ENCODE peak calls at places on chromosomes 16 and 17, in seven cellular contexts. K, H, Y, C, U, P and X are unnamed samples.

GRCh38 chr16:81350306-81350615 is 35.5 kb downstream of the GAN start:
- DNase-seq in C (no peak), Y (peak; percentile 10), U (no peak), H (no peak), K (peak; percentile 2), P (no peak), X (peak; percentile 9)

GRCh38 chr17:6461246-6461645 is 17.0 kb downstream of the PIMREG start:
- DNase-seq in U (no peak), K (no peak), Y (no peak), P (no peak), H (no peak), C (no peak), X (no peak)

GRCh38 chr17:56125830-56126819 is 27.1 kb upstream of the ANKFN1 start:
- DNase-seq in Y (peak; percentile 74), P (peak; percentile 59), H (peak; percentile 37), C (peak; percentile 41), U (no peak), K (peak; percentile 11), X (peak; percentile 74)

GRCh38 chr17:46818319-46818928 is at the start of gene WNT3:
- DNase-seq in U (no peak), C (no peak), K (no peak), H (no peak), Y (peak; percentile 97), P (peak; percentile 97), X (no peak)

GRCh38 chr16:19994771-19995170 is 78.9 kb downstream of the GPR139 start:
- DNase-seq in U (no peak), Y (no peak), P (no peak), H (no peak), C (no peak), K (no peak), X (no peak)

GRCh38 chr17:33057564-33057963 is 65.9 kb downstream of the SPACA3 start:
- DNase-seq in P (no peak), U (no peak), H (no peak), Y (peak; percentile 22), K (peak; percentile 76), C (no peak), X (no peak)

GRCh38 chr16:14325921-14326401 is 254.8 kb downstream of the MRTFB start:
- DNase-seq in H (no peak), P (no peak), Y (no peak), C (no peak), K (no peak), U (no peak), X (no peak)

GRCh38 chr16:68802190-68802589 is 41.1 kb upstream of the TANGO6 start:
- DNase-seq in P (no peak), Y (no peak), U (no peak), C (no peak), K (peak; percentile 66), H (peak; percentile 37), X (peak; percentile 81)

GRCh38 chr17:10724546-10725195 is 5.2 kb downstream of the TMEM220 start:
- DNase-seq in C (no peak), P (no peak), Y (no peak), U (no peak), K (no peak), H (no peak), X (no peak)

GRCh38 chr17:72362466-72363335 is 241.9 kb downstream of the SOX9 start:
- DNase-seq in P (no peak), K (no peak), U (no peak), C (no peak), Y (no peak), H (peak; percentile 75), X (peak; percentile 92)

GRCh38 chr17:77392376-77393273 is 251.9 kb downstream of the SEC14L1 start:
- DNase-seq in K (no peak), U (peak; percentile 33), Y (peak; percentile 92), H (no peak), P (peak; percentile 85), C (no peak), X (no peak)

GRCh38 chr17:9968881-9969280 is 63.8 kb upstream of the RCVRN start:
- DNase-seq in Y (peak; percentile 54), H (peak; percentile 82), U (no peak), P (no peak), K (peak; percentile 95), C (no peak), X (peak; percentile 91)

GRCh38 chr16:14303182-14303618 is 232.1 kb downstream of the MRTFB start:
- DNase-seq in K (no peak), C (no peak), H (peak; percentile 45), Y (peak; percentile 29), U (no peak), P (no peak), X (peak; percentile 36)

GRCh38 chr17:65537845-65538678 is 23.4 kb downstream of the AXIN2 start:
- DNase-seq in Y (no peak), P (no peak), C (no peak), K (peak; percentile 82), U (no peak), H (no peak), X (no peak)

GRCh38 chr16:15643453-15644305 is 725 bp upstream of the MARF1 start:
- DNase-seq in Y (peak; percentile 58), H (peak; percentile 78), C (no peak), K (no peak), U (no peak), P (no peak), X (peak; percentile 59)

GRCh38 chr17:43645450-43645764 is 16.3 kb downstream of the MEOX1 start:
- DNase-seq in H (no peak), U (no peak), Y (no peak), K (no peak), P (no peak), C (no peak), X (no peak)

GRCh38 chr17:51046527-51047384 is 73.9 kb downstream of the SPAG9 start:
- DNase-seq in P (peak; percentile 93), K (no peak), C (peak; percentile 97), U (peak; percentile 53), H (peak; percentile 90), Y (peak; percentile 97), X (peak; percentile 87)

GRCh38 chr17:58377005-58377660 is 25.1 kb upstream of the SUPT4H1 start:
- DNase-seq in Y (peak; percentile 70), H (no peak), U (no peak), P (peak; percentile 58), K (peak; percentile 80), C (no peak), X (no peak)

GRCh38 chr16:14409563-14409962 is 220.5 kb downstream of the PARN start:
- DNase-seq in C (no peak), H (peak; percentile 97), K (peak; percentile 80), P (no peak), Y (no peak), U (no peak), X (peak; percentile 91)

GRCh38 chr17:47009759-47010594 is 30.9 kb upstream of the RPRML start:
- DNase-seq in U (no peak), K (no peak), H (no peak), P (no peak), C (no peak), Y (peak; percentile 13), X (no peak)

DNA sequence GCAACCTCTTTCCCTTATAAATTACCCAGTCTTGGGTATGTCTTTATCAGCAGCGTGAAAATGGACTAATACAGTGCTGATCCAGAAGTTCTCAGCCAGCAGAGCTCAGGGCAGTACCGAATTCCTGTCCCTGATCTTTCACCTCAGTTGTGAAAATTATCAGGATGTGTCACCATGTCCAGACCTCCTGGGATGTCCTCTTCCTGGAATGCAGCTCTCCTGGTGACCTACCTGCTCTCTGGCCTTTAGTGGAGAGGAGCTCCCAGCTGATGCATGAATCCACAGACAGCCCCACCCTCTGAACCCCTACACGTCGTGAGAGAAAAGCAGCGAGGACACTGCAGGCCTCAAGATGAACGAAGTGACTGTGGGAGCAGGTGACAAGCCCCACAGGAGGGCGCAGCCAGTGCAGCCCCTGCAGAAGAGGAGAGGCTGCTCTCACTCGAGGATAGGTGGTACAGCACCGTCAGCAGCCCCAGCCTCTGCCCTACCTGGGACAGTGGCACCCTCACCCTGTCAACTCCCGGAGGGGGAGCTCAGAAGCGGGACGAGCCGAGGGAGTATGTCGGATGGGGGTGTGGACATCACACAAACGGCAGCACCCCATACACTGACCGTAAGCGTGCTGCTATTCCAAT is 22.0 kb upstream of the C16orf95 start:
- DNase-seq in U (no peak), H (no peak), K (no peak), Y (peak; percentile 9), C (no peak), P (no peak), X (no peak)
- H2BK120ac ChIP-seq in U (no peak overlapping the region), H (no peak overlapping the region), K (no peak overlapping the region), Y (no peak overlapping the region), C (no peak overlapping the region), P (no peak overlapping the region), X (no peak overlapping the region)

GRCh38 chr16:64738321-64738960 is 383.4 kb downstream of the CDH11 start:
- DNase-seq in C (no peak), Y (no peak), K (no peak), U (no peak), H (peak; percentile 38), P (no peak), X (peak; percentile 66)
- H2BK120ac ChIP-seq in C (no peak overlapping the region), Y (no peak overlapping the region), K (no peak overlapping the region), U (no peak overlapping the region), H (no peak overlapping the region), P (no peak overlapping the region), X (peak overlapping the region; percentile 38)

GRCh38 chr16:89042711-89043551 is 50.7 kb upstream of the ACSF3 start:
- DNase-seq in K (no peak), C (no peak), Y (no peak), H (no peak), U (no peak), P (no peak), X (no peak)
- H2BK120ac ChIP-seq in K (no peak overlapping the region), C (no peak overlapping the region), Y (no peak overlapping the region), H (no peak overlapping the region), U (no peak overlapping the region), P (no peak overlapping the region), X (no peak overlapping the region)

DNA sequence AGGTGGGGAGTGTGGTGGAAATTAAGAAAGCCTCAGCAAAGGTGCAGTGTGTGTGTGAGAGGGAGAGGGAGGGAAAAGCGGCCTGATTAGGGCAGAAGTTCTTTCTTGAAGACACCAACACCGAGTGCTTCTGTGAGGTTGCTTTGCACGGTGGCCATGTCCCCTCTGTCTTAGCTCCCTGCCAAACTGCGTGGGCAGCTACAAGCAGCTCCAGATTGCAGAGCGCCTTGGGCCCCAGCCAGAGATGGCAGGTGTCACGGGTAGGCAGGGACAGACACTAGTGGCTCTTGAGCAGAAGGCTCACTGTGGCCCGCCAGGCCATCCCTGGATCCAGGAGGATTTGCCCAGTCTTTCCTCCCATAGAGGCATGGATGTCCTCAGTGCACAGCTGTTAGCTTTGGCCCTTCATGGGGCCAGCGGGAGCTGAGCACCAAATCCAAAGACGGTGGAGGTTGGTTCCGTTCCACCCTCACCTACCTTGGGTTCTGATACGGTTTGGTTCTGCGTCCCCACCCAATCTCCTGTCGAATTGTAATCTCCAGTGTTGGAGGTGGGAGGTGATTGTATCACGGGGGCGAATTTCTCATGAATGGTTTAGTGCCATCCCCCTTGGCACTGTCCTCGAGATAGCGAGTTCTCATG is 21.4 kb downstream of the KIAA0513 start:
- DNase-seq in H (no peak), K (no peak), Y (no peak), C (no peak), P (no peak), U (no peak), X (no peak)
- H2BK120ac ChIP-seq in H (no peak overlapping the region), K (no peak overlapping the region), Y (no peak overlapping the region), C (no peak overlapping the region), P (no peak overlapping the region), U (no peak overlapping the region), X (no peak overlapping the region)